ENCODE peak calls at places on chromosome 16, in nine cellular contexts. One of them, this sample, is unnamed.

GRCh38 chr16:77723108-77723514 is 797 bp downstream of the NUDT7 start:
- DNase-seq in iris pigment epithelial cell: peak; percentile 54
- DNase-seq in uterus: peak; percentile 18
- DNase-seq in A549: no peak
- DNase-seq in NCI-H460: no peak
- DNase-seq in D341Med: no peak
- DNase-seq in substantia nigra: peak; percentile 10
- DNase-seq in effector CD4-positive, alpha-beta T cell: no peak
- DNase-seq in activated CD4-positive, alpha-beta T cell treated with anti-CD3 and anti-CD28 coated beads, Interleukin-2, amount 50 U/mL, for 1 hour: no peak
- DNase-seq in this sample: peak; percentile 27

GRCh38 chr16:29925805-29926674 is at the start of gene KCTD13:
- DNase-seq in iris pigment epithelial cell: peak; percentile 67
- DNase-seq in uterus: peak; percentile 91
- DNase-seq in A549: peak; percentile 97
- DNase-seq in NCI-H460: peak; percentile 78
- DNase-seq in D341Med: peak; percentile 98
- DNase-seq in substantia nigra: peak; percentile 85
- DNase-seq in effector CD4-positive, alpha-beta T cell: peak; percentile 85
- DNase-seq in activated CD4-positive, alpha-beta T cell treated with anti-CD3 and anti-CD28 coated beads, Interleukin-2, amount 50 U/mL, for 1 hour: peak; percentile 84
- DNase-seq in this sample: peak; percentile 73

GRCh38 chr16:67086829-67087228 is 22.9 kb upstream of the PHAF1 start:
- DNase-seq in iris pigment epithelial cell: no peak
- DNase-seq in uterus: no peak
- DNase-seq in A549: no peak
- DNase-seq in NCI-H460: no peak
- DNase-seq in D341Med: no peak
- DNase-seq in substantia nigra: no peak
- DNase-seq in effector CD4-positive, alpha-beta T cell: no peak
- DNase-seq in activated CD4-positive, alpha-beta T cell treated with anti-CD3 and anti-CD28 coated beads, Interleukin-2, amount 50 U/mL, for 1 hour: no peak
- DNase-seq in this sample: no peak

GRCh38 chr16:10226672-10227306 is 44.6 kb upstream of the GRIN2A start:
- DNase-seq in iris pigment epithelial cell: no peak
- DNase-seq in uterus: no peak
- DNase-seq in A549: no peak
- DNase-seq in NCI-H460: no peak
- DNase-seq in D341Med: no peak
- DNase-seq in substantia nigra: no peak
- DNase-seq in effector CD4-positive, alpha-beta T cell: no peak
- DNase-seq in activated CD4-positive, alpha-beta T cell treated with anti-CD3 and anti-CD28 coated beads, Interleukin-2, amount 50 U/mL, for 1 hour: no peak
- DNase-seq in this sample: no peak

GRCh38 chr16:80377621-80378020 is 163.2 kb upstream of the DYNLRB2 start:
- DNase-seq in iris pigment epithelial cell: no peak
- DNase-seq in uterus: no peak
- DNase-seq in A549: no peak
- DNase-seq in NCI-H460: no peak
- DNase-seq in D341Med: no peak
- DNase-seq in substantia nigra: no peak
- DNase-seq in effector CD4-positive, alpha-beta T cell: no peak
- DNase-seq in activated CD4-positive, alpha-beta T cell treated with anti-CD3 and anti-CD28 coated beads, Interleukin-2, amount 50 U/mL, for 1 hour: no peak
- DNase-seq in this sample: no peak

GRCh38 chr16:5665770-5666169 is 568.2 kb upstream of the EEF2KMT start:
- DNase-seq in iris pigment epithelial cell: no peak
- DNase-seq in uterus: no peak
- DNase-seq in A549: no peak
- DNase-seq in NCI-H460: no peak
- DNase-seq in D341Med: no peak
- DNase-seq in substantia nigra: no peak
- DNase-seq in effector CD4-positive, alpha-beta T cell: no peak
- DNase-seq in activated CD4-positive, alpha-beta T cell treated with anti-CD3 and anti-CD28 coated beads, Interleukin-2, amount 50 U/mL, for 1 hour: no peak
- DNase-seq in this sample: no peak

GRCh38 chr16:4500283-4500682 is 24.1 kb downstream of the HMOX2 start:
- DNase-seq in iris pigment epithelial cell: peak; percentile 88
- DNase-seq in uterus: no peak
- DNase-seq in A549: peak; percentile 67
- DNase-seq in NCI-H460: peak; percentile 33
- DNase-seq in D341Med: no peak
- DNase-seq in substantia nigra: no peak
- DNase-seq in effector CD4-positive, alpha-beta T cell: no peak
- DNase-seq in activated CD4-positive, alpha-beta T cell treated with anti-CD3 and anti-CD28 coated beads, Interleukin-2, amount 50 U/mL, for 1 hour: no peak
- DNase-seq in this sample: no peak

GRCh38 chr16:8859913-8860881 is 8.6 kb downstream of the CARHSP1 start:
- DNase-seq in iris pigment epithelial cell: peak; percentile 82
- DNase-seq in uterus: peak; percentile 79
- DNase-seq in A549: no peak
- DNase-seq in NCI-H460: no peak
- DNase-seq in D341Med: no peak
- DNase-seq in substantia nigra: no peak
- DNase-seq in effector CD4-positive, alpha-beta T cell: no peak
- DNase-seq in activated CD4-positive, alpha-beta T cell treated with anti-CD3 and anti-CD28 coated beads, Interleukin-2, amount 50 U/mL, for 1 hour: no peak
- DNase-seq in this sample: no peak

GRCh38 chr16:54489225-54489781 is 202.7 kb upstream of the IRX3 start:
- DNase-seq in iris pigment epithelial cell: no peak
- DNase-seq in uterus: no peak
- DNase-seq in A549: no peak
- DNase-seq in NCI-H460: no peak
- DNase-seq in D341Med: peak; percentile 34
- DNase-seq in substantia nigra: no peak
- DNase-seq in effector CD4-positive, alpha-beta T cell: no peak
- DNase-seq in activated CD4-positive, alpha-beta T cell treated with anti-CD3 and anti-CD28 coated beads, Interleukin-2, amount 50 U/mL, for 1 hour: no peak
- DNase-seq in this sample: no peak